ENCODE peak calls at places on chromosomes 3 and 15, in eight cellular contexts. Q, G, C, X, N, Y, T and J are unnamed samples.
A peak's percentile ranks its signal among the peaks of the same experiment; 100 is the strongest.

GRCh38 chr15:63598467-63599400 is 1.5 kb downstream of the FBXL22 start:
- DNase-seq in Q (no peak), G (no peak), C (peak; percentile 79), X (no peak), N (peak; percentile 69), Y (no peak), T (peak; percentile 70), J (no peak)

GRCh38 chr3:156825795-156826143 is 384 bp upstream of the LEKR1 start:
- DNase-seq in Q (no peak), G (no peak), C (no peak), X (no peak), N (no peak), Y (no peak), T (no peak), J (no peak)

GRCh38 chr3:4736284-4736861 is 242.9 kb upstream of the BHLHE40 start:
- DNase-seq in Q (no peak), G (no peak), C (no peak), X (no peak), N (no peak), Y (peak; percentile 60), T (peak; percentile 78), J (peak; percentile 78)

GRCh38 chr3:64098686-64099085 is 75.4 kb upstream of the PSMD6 start:
- DNase-seq in Q (no peak), G (no peak), C (no peak), X (no peak), N (no peak), Y (no peak), T (no peak), J (no peak)

GRCh38 chr15:100113351-100114075 is 228.3 kb downstream of the ADAMTS17 start:
- DNase-seq in Q (no peak), G (no peak), C (no peak), X (no peak), N (peak; percentile 43), Y (peak; percentile 45), T (no peak), J (no peak)

GRCh38 chr3:95588473-95588872 is 1225.9 kb upstream of the EPHA6 start:
- DNase-seq in Q (no peak), G (no peak), C (no peak), X (no peak), N (no peak), Y (no peak), T (no peak), J (no peak)

GRCh38 chr15:81930582-81931369 is 115.0 kb downstream of the MEX3B start:
- DNase-seq in Q (no peak), G (no peak), C (peak; percentile 16), X (no peak), N (no peak), Y (no peak), T (no peak), J (no peak)

GRCh38 chr3:127538569-127538968 is 52.0 kb downstream of the TPRA1 start:
- DNase-seq in Q (no peak), G (no peak), C (no peak), X (no peak), N (no peak), Y (no peak), T (no peak), J (peak; percentile 63)

GRCh38 chr3:175007316-175007715 is 148.2 kb downstream of the NAALADL2 start:
- DNase-seq in Q (no peak), G (no peak), C (no peak), X (no peak), N (no peak), Y (no peak), T (no peak), J (no peak)

GRCh38 chr3:189108032-189108431 is 63.7 kb upstream of the TPRG1 start:
- DNase-seq in Q (no peak), G (no peak), C (no peak), X (no peak), N (no peak), Y (no peak), T (no peak), J (no peak)

GRCh38 chr3:161415506-161416231 is 44.4 kb upstream of the SPTSSB start:
- DNase-seq in Q (no peak), G (no peak), C (no peak), X (no peak), N (no peak), Y (peak; percentile 53), T (peak; percentile 35), J (no peak)

GRCh38 chr3:32431481-32431880 is 39.8 kb downstream of the CMTM7 start:
- DNase-seq in Q (peak; percentile 11), G (no peak), C (no peak), X (no peak), N (no peak), Y (no peak), T (no peak), J (no peak)

GRCh38 chr3:143266512-143266911 is 146.9 kb downstream of the CHST2 start:
- DNase-seq in Q (no peak), G (no peak), C (no peak), X (no peak), N (no peak), Y (no peak), T (no peak), J (no peak)

GRCh38 chr3:97125902-97126499 is 311.6 kb downstream of the EPHA6 start:
- DNase-seq in Q (no peak), G (no peak), C (no peak), X (no peak), N (no peak), Y (no peak), T (no peak), J (no peak)

GRCh38 chr3:30613135-30613825 is 6.9 kb downstream of the TGFBR2 start:
- DNase-seq in Q (peak; percentile 66), G (no peak), C (no peak), X (no peak), N (no peak), Y (no peak), T (no peak), J (no peak)

GRCh38 chr15:29260896-29261295 is 8.7 kb downstream of the NSMCE3 start:
- DNase-seq in Q (no peak), G (no peak), C (no peak), X (no peak), N (no peak), Y (no peak), T (no peak), J (no peak)

GRCh38 chr15:29266052-29266572 is 3.5 kb downstream of the NSMCE3 start:
- DNase-seq in Q (no peak), G (no peak), C (no peak), X (no peak), N (no peak), Y (no peak), T (no peak), J (no peak)

GRCh38 chr15:29259233-29259632 is 10.4 kb downstream of the NSMCE3 start:
- DNase-seq in Q (no peak), G (no peak), C (no peak), X (no peak), N (no peak), Y (no peak), T (no peak), J (no peak)

GRCh38 chr15:29263289-29263688 is 6.3 kb downstream of the NSMCE3 start:
- DNase-seq in Q (no peak), G (no peak), C (no peak), X (no peak), N (no peak), Y (no peak), T (no peak), J (no peak)

GRCh38 chr15:29262738-29263137 is 6.9 kb downstream of the NSMCE3 start:
- DNase-seq in Q (no peak), G (no peak), C (no peak), X (no peak), N (no peak), Y (no peak), T (no peak), J (no peak)
- H3K4me3 ChIP-seq in Q (no peak overlapping the region), G (no peak overlapping the region), C (no peak overlapping the region), X (no peak overlapping the region), N (no peak overlapping the region), Y (no peak overlapping the region), T (no peak overlapping the region), J (no peak overlapping the region)

GRCh38 chr3:62201438-62202035 is 171.8 kb downstream of the FEZF2 start:
- DNase-seq in Q (peak; percentile 20), G (peak; percentile 16), C (no peak), X (no peak), N (no peak), Y (no peak), T (no peak), J (no peak)
- TF ChIP-seq POLR2A in Q (no peak), G (no peak), C (no peak), X (no peak), N (no peak), Y (no peak), T (no peak), J (no peak)

GRCh38 chr15:32663671-32664070 is 22.2 kb downstream of the SCG5 start:
- DNase-seq in Q (no peak), G (no peak), C (no peak), X (no peak), N (no peak), Y (no peak), T (no peak), J (no peak)

GRCh38 chr15:32657198-32657886 is 15.8 kb downstream of the SCG5 start:
- DNase-seq in Q (peak; percentile 63), G (no peak), C (peak; percentile 18), X (no peak), N (no peak), Y (no peak), T (peak; percentile 70), J (no peak)

GRCh38 chr15:32656091-32656860 is 14.8 kb downstream of the SCG5 start:
- DNase-seq in Q (no peak), G (no peak), C (no peak), X (no peak), N (no peak), Y (no peak), T (no peak), J (no peak)

GRCh38 chr15:32657941-32658340 is 16.4 kb downstream of the SCG5 start:
- DNase-seq in Q (no peak), G (no peak), C (no peak), X (no peak), N (no peak), Y (no peak), T (no peak), J (no peak)

DNA sequence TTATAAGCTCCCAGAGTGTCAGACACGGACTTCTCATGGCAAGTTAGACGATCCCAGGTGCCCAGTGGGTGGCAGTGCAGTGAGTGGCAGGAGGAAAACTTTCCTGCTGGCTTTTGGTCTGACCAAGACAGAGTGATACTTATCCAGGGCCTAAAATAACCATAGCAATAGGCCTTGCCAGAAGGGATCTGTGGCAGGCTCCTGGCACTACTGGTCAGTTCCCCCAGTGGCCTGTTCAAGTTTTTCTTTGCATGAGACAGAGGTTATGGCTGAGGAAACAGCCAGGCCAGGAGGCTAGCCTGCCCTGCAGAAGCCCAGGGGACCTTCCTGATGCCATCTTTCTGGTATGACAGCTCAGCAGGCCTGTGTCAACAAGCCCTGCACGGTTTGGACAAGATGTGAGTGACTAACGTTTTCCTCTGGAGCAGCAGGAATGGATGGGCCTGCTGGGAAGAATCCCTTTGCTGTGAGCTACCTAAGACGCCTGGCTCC is 17.9 kb downstream of the SCG5 start:
- DNase-seq in Q (no peak), G (peak; percentile 61), C (no peak), X (no peak), N (no peak), Y (no peak), T (no peak), J (peak; percentile 72)
- TF ChIP-seq CTCF in Q (no peak), G (peak; percentile 34), C (no peak), X (no peak), N (no peak), Y (no peak), T (no peak), J (no peak)

DNA sequence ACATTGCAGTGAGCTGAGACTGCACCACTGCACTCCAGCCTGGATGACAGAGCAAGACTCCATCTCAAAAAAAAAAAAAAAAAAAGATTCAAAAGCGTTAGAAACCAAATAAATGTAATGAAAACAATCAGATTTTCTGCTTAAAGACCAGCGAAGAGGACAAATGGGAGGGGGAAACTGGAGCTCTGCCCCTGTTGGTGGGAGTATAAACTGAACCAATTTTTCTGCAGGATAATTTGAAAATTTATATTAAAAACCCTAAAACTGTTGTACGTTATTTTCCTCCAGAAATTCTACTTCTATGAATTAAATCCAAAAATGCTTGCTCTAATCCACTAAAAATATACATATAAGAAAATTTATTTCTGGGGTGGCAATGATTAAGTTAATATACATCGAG is 25.3 kb upstream of the ZSCAN2 start:
- DNase-seq in Q (no peak), G (no peak), C (no peak), X (no peak), N (no peak), Y (no peak), T (no peak), J (no peak)
- H3K4me3 ChIP-seq in Q (no peak overlapping the region), G (no peak overlapping the region), C (no peak overlapping the region), X (no peak overlapping the region), N (no peak overlapping the region), Y (no peak overlapping the region), T (no peak overlapping the region), J (no peak overlapping the region)